ENCODE peak calls at places on chromosome 4, in nine cellular contexts. X is fibroblast of mammary gland, O is transverse colon, Q is cardiac fibroblast, E is astrocyte, S is lower lobe of right lung, J is pancreas, Y is AG09319, G is left lung. H is an unnamed sample.

GRCh38 chr4:79682801-79683217 is 274.8 kb upstream of the GK2 start:
- DNase-seq in Y (no peak), E (peak), J (no peak), X (no peak), S (no peak), Q (no peak), G (no peak), O (no peak), H (no peak)

GRCh38 chr4:185394568-185395254 is 1.0 kb downstream of the LRP2BP start:
- DNase-seq in E (peak), Y (no peak), G (no peak), O (no peak), X (peak), J (no peak), S (no peak), Q (no peak), H (no peak)

GRCh38 chr4:119490335-119490734 is 138.3 kb downstream of the PDE5A start:
- DNase-seq in S (no peak), Q (peak), O (peak), G (no peak), X (peak), J (no peak), Y (no peak), E (no peak), H (peak)

GRCh38 chr4:19659131-19659530 is 592.6 kb upstream of the SLIT2 start:
- DNase-seq in O (no peak), X (no peak), J (no peak), G (no peak), S (no peak), E (no peak), Q (no peak), Y (no peak), H (no peak)

GRCh38 chr4:7581477-7581876 is 146.7 kb upstream of the PSAPL1 start:
- DNase-seq in Q (peak), X (peak), Y (no peak), S (no peak), O (no peak), E (no peak), J (no peak), G (no peak), H (peak)

GRCh38 chr4:97152159-97152558 is 991.1 kb downstream of the STPG2 start:
- DNase-seq in S (no peak), Q (no peak), X (no peak), Y (no peak), E (no peak), G (no peak), J (no peak), O (no peak), H (no peak)

GRCh38 chr4:139956436-139957107 is 197.4 kb downstream of the MAML3 start:
- DNase-seq in Y (no peak), Q (peak), S (no peak), G (no peak), E (peak), O (no peak), X (peak), J (no peak), H (no peak)

GRCh38 chr4:173752610-173753009 is 222.6 kb upstream of the HAND2 start:
- DNase-seq in X (peak), G (no peak), E (no peak), J (peak), Y (no peak), Q (peak), O (peak), S (no peak), H (peak)

GRCh38 chr4:13164783-13165371 is 319.3 kb downstream of the RAB28 start:
- DNase-seq in S (no peak), Q (no peak), X (no peak), G (no peak), J (no peak), O (no peak), Y (no peak), E (no peak), H (no peak)

GRCh38 chr4:30808266-30808665 is 88.1 kb downstream of the PCDH7 start:
- DNase-seq in G (no peak), Y (no peak), Q (peak), X (no peak), J (no peak), S (no peak), O (no peak), E (no peak), H (no peak)

GRCh38 chr4:3111461-3111860 is 37.0 kb downstream of the HTT start:
- DNase-seq in J (no peak), Q (peak), O (no peak), Y (no peak), E (peak), X (peak), S (no peak), G (no peak), H (peak)

GRCh38 chr4:139210486-139210885 is 33.5 kb upstream of the ELF2 start:
- DNase-seq in Q (no peak), G (no peak), O (no peak), J (no peak), S (no peak), E (no peak), Y (no peak), X (no peak), H (no peak)

GRCh38 chr4:113499696-113500095 is 261.8 kb downstream of the CAMK2D start:
- DNase-seq in J (no peak), G (no peak), E (peak), X (peak), O (no peak), Q (peak), S (no peak), Y (peak), H (no peak)

GRCh38 chr4:138445098-138445497 is 202.9 kb upstream of the SLC7A11 start:
- DNase-seq in Q (no peak), Y (no peak), S (no peak), J (no peak), G (no peak), E (peak), O (no peak), X (peak), H (no peak)

GRCh38 chr4:98679738-98680137 is 21.3 kb upstream of the TSPAN5 start:
- DNase-seq in J (no peak), E (no peak), X (no peak), G (no peak), O (no peak), S (no peak), Q (no peak), Y (no peak), H (no peak)

GRCh38 chr4:4969298-4969697 is 50.0 kb downstream of the CYTL1 start:
- DNase-seq in O (no peak), Q (peak), S (no peak), E (no peak), J (no peak), X (peak), G (no peak), Y (peak), H (no peak)

GRCh38 chr4:49063670-49064069 is 77.6 kb downstream of the CWH43 start:
- DNase-seq in O (no peak), Q (no peak), G (no peak), J (no peak), Y (no peak), X (peak), S (no peak), E (no peak), H (no peak)

GRCh38 chr4:82630079-82630478 is 68.3 kb upstream of the TMEM150C start:
- DNase-seq in Y (no peak), Q (no peak), G (no peak), O (no peak), S (no peak), X (no peak), J (no peak), E (no peak), H (no peak)

GRCh38 chr4:81606796-81607550 is 135.3 kb upstream of the RASGEF1B start:
- DNase-seq in E (no peak), J (no peak), O (peak), Q (peak), Y (no peak), X (peak), G (peak), S (peak), H (no peak)

GRCh38 chr4:76095568-76095967 is 21.1 kb downstream of the ART3 start:
- DNase-seq in Q (no peak), E (no peak), G (no peak), Y (no peak), O (no peak), S (no peak), J (no peak), X (no peak), H (no peak)

GRCh38 chr4:79298027-79298426 is 27.8 kb downstream of the NAA11 start:
- DNase-seq in Y (no peak), X (no peak), S (no peak), O (no peak), E (no peak), J (no peak), Q (no peak), G (no peak), H (no peak)

GRCh38 chr4:38889143-38889542 is 21.5 kb downstream of the FAM114A1 start:
- DNase-seq in S (no peak), E (peak), J (no peak), Q (peak), O (no peak), Y (no peak), G (no peak), X (peak), H (no peak)

GRCh38 chr4:180664766-180665368 is 1578.3 kb upstream of the TENM3 start:
- DNase-seq in Y (peak), S (no peak), J (peak), X (peak), O (peak), G (peak), E (peak), Q (peak), H (peak)
- TF ChIP-seq CTCF in Y (peak), S (peak), J (peak), X (peak), O (peak), G (peak), E (peak), Q (peak), H (peak)

GRCh38 chr4:150875367-150875766 is 139.7 kb downstream of the LRBA start:
- DNase-seq in E (no peak), S (no peak), Q (no peak), O (no peak), G (no peak), Y (no peak), X (no peak), J (no peak), H (no peak)
- TF ChIP-seq CTCF in E (no peak), S (no peak), Q (no peak), O (no peak), G (no peak), Y (no peak), X (no peak), J (no peak), H (no peak)

GRCh38 chr4:686371-687040 is 2.4 kb downstream of the SLC49A3 start:
- DNase-seq in S (no peak), G (no peak), Q (no peak), J (peak), X (no peak), Y (no peak), O (no peak), E (no peak), H (no peak)
- TF ChIP-seq CTCF in S (no peak), G (no peak), Q (no peak), J (no peak), X (no peak), Y (no peak), O (no peak), E (no peak), H (no peak)

GRCh38 chr4:159460408-159460807 is 357.5 kb downstream of the RAPGEF2 start:
- DNase-seq in E (peak), G (no peak), O (no peak), Y (no peak), Q (no peak), S (no peak), X (no peak), J (no peak), H (no peak)

GRCh38 chr4:159451006-159451405 is 348.1 kb downstream of the RAPGEF2 start:
- DNase-seq in Y (no peak), O (no peak), E (peak), G (no peak), J (no peak), S (no peak), X (peak), Q (no peak), H (no peak)

GRCh38 chr4:159455675-159456235 is 352.9 kb downstream of the RAPGEF2 start:
- DNase-seq in Y (no peak), E (peak), O (no peak), S (no peak), G (no peak), X (peak), Q (peak), J (no peak), H (peak)
- TF ChIP-seq CTCF in Y (peak), E (peak), O (peak), S (peak), G (peak), X (peak), Q (peak), J (peak), H (peak)

H was measured in endothelial cell.